ENCODE peak calls at places on chromosomes 11 and 22, in four cellular contexts. D is CD8-positive, alpha-beta T cell; F is transverse colon; X is pancreas. E is an unnamed sample.

GRCh38 chr11:61021661-61022212 is 50.3 kb downstream of the CD6 start:
- DNase-seq in D (peak; percentile 82), F (peak; percentile 75), X (no peak), E (no peak)

GRCh38 chr11:83051760-83052671 is 19.7 kb downstream of the RAB30 start:
- DNase-seq in D (no peak), F (no peak), X (no peak), E (peak; percentile 44)

GRCh38 chr11:106457727-106458126 is 380.3 kb downstream of the AASDHPPT start:
- DNase-seq in D (no peak), F (no peak), X (no peak), E (no peak)

GRCh38 chr11:110951041-110951440 is 238.8 kb upstream of the ARHGAP20 start:
- DNase-seq in D (no peak), F (no peak), X (no peak), E (no peak)

GRCh38 chr11:118606157-118606843 is 1.1 kb upstream of the PHLDB1 start:
- DNase-seq in D (no peak), F (no peak), X (peak; percentile 82), E (no peak)

GRCh38 chr11:7896026-7896785 is 34.9 kb downstream of the OR10A6 start:
- DNase-seq in D (no peak), F (no peak), X (no peak), E (no peak)

GRCh38 chr11:128399186-128399585 is 188.2 kb downstream of the ETS1 start:
- DNase-seq in D (no peak), F (no peak), X (no peak), E (no peak)

GRCh38 chr11:11972148-11972547 is 36.3 kb downstream of the DKK3 start:
- DNase-seq in D (no peak), F (no peak), X (no peak), E (no peak)

GRCh38 chr22:24950272-24950902 is 2.1 kb upstream of the KIAA1671 start:
- DNase-seq in D (no peak), F (no peak), X (no peak), E (peak; percentile 52)

GRCh38 chr11:114229062-114229450 is 67.1 kb upstream of the NNMT start:
- DNase-seq in D (no peak), F (no peak), X (no peak), E (no peak)

GRCh38 chr22:32619614-32620426 is 145.2 kb downstream of the FBXO7 start:
- DNase-seq in D (no peak), F (no peak), X (no peak), E (no peak)

GRCh38 chr22:49936018-49936972 is 17.9 kb downstream of the CRELD2 start:
- DNase-seq in D (peak; percentile 86), F (peak; percentile 92), X (peak; percentile 92), E (peak; percentile 49)

GRCh38 chr11:110601941-110602340 is 110.3 kb downstream of the ARHGAP20 start:
- DNase-seq in D (no peak), F (no peak), X (no peak), E (no peak)

GRCh38 chr22:45499746-45500145 is 2.9 kb upstream of the FBLN1 start:
- DNase-seq in D (no peak), F (peak; percentile 30), X (peak; percentile 24), E (no peak)

GRCh38 chr11:12397953-12398352 is 20.6 kb downstream of the PARVA start:
- DNase-seq in D (no peak), F (peak; percentile 50), X (no peak), E (no peak)

GRCh38 chr11:10568486-10568941 is at the start of gene LYVE1:
- DNase-seq in D (no peak), F (peak; percentile 11), X (no peak), E (no peak)

GRCh38 chr22:45548991-45549736 is 46.5 kb downstream of the FBLN1 start:
- DNase-seq in D (no peak), F (peak; percentile 54), X (no peak), E (no peak)

GRCh38 chr22:29691636-29692326 is 28.0 kb upstream of the CABP7 start:
- DNase-seq in D (no peak), F (no peak), X (no peak), E (no peak)

GRCh38 chr11:103894673-103895072 is 141.8 kb upstream of the DDI1 start:
- DNase-seq in D (no peak), F (no peak), X (no peak), E (no peak)
- TF ChIP-seq CTCF in D (no peak), F (no peak), X (no peak), E (no peak)

GRCh38 chr11:72574046-72574445 is 100.2 kb downstream of the PDE2A start:
- DNase-seq in D (no peak), F (no peak), X (no peak), E (peak; percentile 9)

GRCh38 chr11:72568861-72569260 is 105.4 kb downstream of the PDE2A start:
- DNase-seq in D (no peak), F (no peak), X (no peak), E (peak; percentile 2)

GRCh38 chr11:72573380-72573949 is 100.8 kb downstream of the PDE2A start:
- DNase-seq in D (no peak), F (peak; percentile 22), X (no peak), E (no peak)

GRCh38 chr11:72570893-72571741 is 103.1 kb downstream of the PDE2A start:
- DNase-seq in D (no peak), F (no peak), X (no peak), E (no peak)

DNA sequence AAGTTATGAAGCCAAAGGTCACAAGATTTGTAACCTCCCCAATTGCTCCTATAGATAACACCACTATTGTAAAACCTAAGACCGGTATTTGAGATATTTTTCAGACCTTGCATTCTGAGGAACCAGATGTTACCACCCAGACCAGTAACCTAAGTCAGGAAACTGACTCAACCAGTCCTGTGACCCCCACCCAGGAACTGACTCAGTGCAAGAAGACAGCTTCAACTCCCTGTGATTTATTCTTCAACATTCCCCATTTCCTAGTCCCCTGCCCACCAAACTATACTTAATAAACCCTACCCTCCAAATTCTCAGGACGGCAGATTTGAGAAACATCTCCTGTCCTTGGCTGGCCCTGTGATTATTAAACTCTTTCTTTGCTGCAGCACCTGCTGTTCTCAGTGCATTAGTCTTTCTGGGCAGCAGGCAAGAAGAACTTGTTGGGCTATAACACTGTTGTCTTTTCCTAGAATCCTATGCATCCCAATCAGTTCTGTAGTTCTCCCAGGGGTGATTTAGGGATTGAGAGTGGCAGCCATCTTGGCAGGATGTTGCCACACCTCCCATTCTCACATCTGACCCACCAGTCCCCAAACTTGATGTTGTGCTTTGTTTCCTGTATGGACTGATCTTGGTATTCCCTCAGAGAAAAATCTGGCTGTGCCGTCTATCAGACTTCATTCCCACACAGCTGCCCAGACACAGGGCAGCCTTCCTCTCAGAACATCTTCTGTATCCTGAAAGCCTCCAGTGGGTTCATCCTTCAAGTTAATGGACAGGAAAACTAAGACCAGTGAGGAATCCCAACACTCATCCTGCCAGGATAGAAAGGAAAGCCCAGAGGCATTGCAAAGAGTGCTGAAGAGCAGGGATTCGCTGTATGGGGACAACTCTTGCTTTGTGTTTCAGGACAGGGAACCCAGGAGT is 104.0 kb downstream of the PDE2A start:
- DNase-seq in D (no peak), F (no peak), X (no peak), E (no peak)
- H3K27ac ChIP-seq in D (no peak overlapping the region), F (no peak overlapping the region), X (no peak overlapping the region), E (no peak overlapping the region)

GRCh38 chr11:117279711-117280376 is 11.3 kb upstream of the BACE1-AS start:
- DNase-seq in D (no peak), F (no peak), X (no peak), E (no peak)
- H3K4me3 ChIP-seq in D (no peak overlapping the region), F (no peak overlapping the region), X (no peak overlapping the region), E (no peak overlapping the region)

DNA sequence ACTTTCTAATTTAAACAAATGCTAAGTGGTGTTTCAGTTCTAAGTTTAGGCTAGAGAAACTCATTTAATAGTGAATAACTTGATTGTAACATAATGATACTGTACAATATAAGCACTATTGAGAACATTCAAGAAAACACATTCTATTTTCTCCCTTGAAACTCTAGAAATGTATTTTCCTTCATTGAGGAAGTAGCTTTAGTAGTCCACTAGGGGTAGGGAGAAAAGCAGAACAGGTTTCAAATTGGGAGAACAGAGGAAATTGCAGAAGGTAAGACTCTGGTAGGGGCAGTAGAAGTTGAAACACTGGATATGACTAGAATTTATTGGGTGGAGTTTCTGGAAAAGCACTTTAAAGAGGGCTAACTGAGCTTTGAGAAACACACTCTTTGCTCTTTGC is 31.6 kb upstream of the MPPED2 start:
- DNase-seq in D (no peak), F (no peak), X (no peak), E (no peak)
- TF ChIP-seq CTCF in D (no peak), F (no peak), X (no peak), E (no peak)

GRCh38 chr11:72431846-72432245 is 2.5 kb downstream of the CLPB start:
- DNase-seq in D (no peak), F (no peak), X (no peak), E (no peak)
- H3K27ac ChIP-seq in D (no peak overlapping the region), F (no peak overlapping the region), X (no peak overlapping the region), E (no peak overlapping the region)

GRCh38 chr22:23142546-23143105 is 836 bp upstream of the RSPH14 start:
- DNase-seq in D (no peak), F (no peak), X (no peak), E (no peak)
- H3K4me3 ChIP-seq in D (peak overlapping the region; percentile 26), F (no peak overlapping the region), X (peak overlapping the region; percentile 36), E (peak overlapping the region; percentile 60)

GRCh38 chr11:78147807-78148206 is 8.4 kb upstream of the ALG8 start:
- DNase-seq in D (no peak), F (no peak), X (no peak), E (no peak)

GRCh38 chr11:78150754-78151153 is 11.3 kb upstream of the ALG8 start:
- DNase-seq in D (no peak), F (no peak), X (no peak), E (no peak)

GRCh38 chr11:78150346-78150745 is 10.9 kb upstream of the ALG8 start:
- DNase-seq in D (no peak), F (no peak), X (no peak), E (no peak)

GRCh38 chr11:78151804-78152203 is 12.4 kb upstream of the ALG8 start:
- DNase-seq in D (no peak), F (no peak), X (no peak), E (no peak)

GRCh38 chr11:78149646-78150045 is 10.2 kb upstream of the ALG8 start:
- DNase-seq in D (no peak), F (no peak), X (no peak), E (no peak)
- TF ChIP-seq CTCF in D (no peak), F (no peak), X (no peak), E (peak; percentile 52)

GRCh38 chr11:973237-973636 is 47.6 kb downstream of the AP2A2 start:
- DNase-seq in D (no peak), F (no peak), X (no peak), E (no peak)
- H3K27ac ChIP-seq in D (no peak overlapping the region), F (no peak overlapping the region), X (no peak overlapping the region), E (no peak overlapping the region)